ENCODE peak calls at places on chromosome 19, in ten cellular contexts. Z is OCI-LY7, P is ascending aorta, B is prostate gland, X is H1, U is IMR-90, L is PC-3, T is thyroid gland, K is uterus, R is heart right ventricle. S is an unnamed sample. For H3K36me3 and H3K4me1, the result is how much of the 10 kb centered on the place peaks cover.

GRCh38 chr19:16896913-16897571 is 8.2 kb downstream of the F2RL3 start:
- DNase-seq in Z (peak), P (peak), B (peak), X (peak), U (peak), L (peak), T (peak), K (peak), R (peak), S (peak)

GRCh38 chr19:56162258-56162657 is 13.6 kb upstream of the GALP start:
- DNase-seq in Z (no peak), P (no peak), B (no peak), X (no peak), U (peak), L (peak), T (no peak), K (no peak), R (no peak), S (no peak)

GRCh38 chr19:39299832-39300231 is 3.6 kb downstream of the IFNL1 start:
- DNase-seq in Z (no peak), P (no peak), B (no peak), X (no peak), U (no peak), L (no peak), T (no peak), K (no peak), R (no peak), S (no peak)

GRCh38 chr19:8261881-8262280 is 46.3 kb downstream of the CD320 start:
- DNase-seq in Z (no peak), P (peak), B (no peak), X (no peak), U (no peak), L (no peak), T (peak), K (no peak), R (no peak), S (no peak)

GRCh38 chr19:6667114-6667627 is 2.8 kb downstream of the TNFSF14 start:
- DNase-seq in Z (no peak), P (no peak), B (no peak), X (no peak), U (no peak), L (peak), T (no peak), K (no peak), R (no peak), S (no peak)

GRCh38 chr19:55111238-55111831 is 6.1 kb downstream of the PPP1R12C start:
- DNase-seq in Z (no peak), P (no peak), B (no peak), X (no peak), U (no peak), L (no peak), T (no peak), K (peak), R (no peak), S (no peak)

GRCh38 chr19:45779231-45780145 is 2.8 kb downstream of the DMPK start:
- DNase-seq in Z (peak), P (peak), B (peak), X (peak), U (no peak), L (peak), T (peak), K (peak), R (peak), S (peak)

GRCh38 chr19:18286973-18287635 is 5.7 kb upstream of the JUND start:
- DNase-seq in Z (no peak), P (no peak), B (no peak), X (no peak), U (no peak), L (no peak), T (no peak), K (no peak), R (no peak), S (no peak)

GRCh38 chr19:6235031-6235951 is 44.5 kb downstream of the MLLT1 start:
- DNase-seq in Z (no peak), P (no peak), B (no peak), X (no peak), U (no peak), L (no peak), T (peak), K (no peak), R (no peak), S (no peak)

GRCh38 chr19:43452517-43453045 is 12.8 kb downstream of the LYPD3 start:
- DNase-seq in Z (no peak), P (no peak), B (no peak), X (no peak), U (no peak), L (no peak), T (no peak), K (no peak), R (no peak), S (no peak)

GRCh38 chr19:50203281-50204080 is at the start of gene MYH14:
- DNase-seq in Z (no peak), P (peak), B (peak), X (peak), U (no peak), L (peak), T (peak), K (peak), R (peak), S (peak)

GRCh38 chr19:52942371-52943133 is 19.3 kb upstream of the ZNF888 start:
- DNase-seq in Z (peak), P (peak), B (peak), X (peak), U (peak), L (peak), T (peak), K (peak), R (peak), S (peak)

GRCh38 chr19:32674153-32674958 is 624 bp downstream of the ANKRD27 start:
- DNase-seq in Z (no peak), P (no peak), B (no peak), X (no peak), U (no peak), L (no peak), T (no peak), K (no peak), R (no peak), S (no peak)

GRCh38 chr19:30911491-30911890 is 437.7 kb downstream of the TSHZ3 start:
- DNase-seq in Z (no peak), P (no peak), B (no peak), X (no peak), U (no peak), L (no peak), T (no peak), K (no peak), R (no peak), S (no peak)

GRCh38 chr19:7900931-7901330 is 2.7 kb upstream of the MAP2K7 start:
- DNase-seq in Z (no peak), P (no peak), B (no peak), X (no peak), U (no peak), L (no peak), T (no peak), K (no peak), R (no peak), S (no peak)

GRCh38 chr19:37929512-37929911 is 22.5 kb downstream of the SIPA1L3 start:
- DNase-seq in Z (peak), P (no peak), B (no peak), X (no peak), U (no peak), L (no peak), T (no peak), K (no peak), R (no peak), S (no peak)

GRCh38 chr19:650121-650520 is 10.4 kb downstream of the FGF22 start:
- DNase-seq in Z (no peak), P (no peak), B (no peak), X (no peak), U (no peak), L (no peak), T (no peak), K (no peak), R (no peak), S (no peak)

GRCh38 chr19:15562145-15562544 is 52.9 kb upstream of the CYP4F8 start:
- DNase-seq in Z (no peak), P (no peak), B (no peak), X (no peak), U (no peak), L (no peak), T (no peak), K (no peak), R (no peak), S (no peak)

GRCh38 chr19:15564534-15565168 is 50.4 kb upstream of the CYP4F8 start:
- DNase-seq in Z (no peak), P (no peak), B (no peak), X (no peak), U (no peak), L (no peak), T (no peak), K (no peak), R (no peak), S (no peak)

GRCh38 chr19:15563325-15563794 is 51.7 kb upstream of the CYP4F8 start:
- DNase-seq in Z (no peak), P (no peak), B (peak), X (no peak), U (no peak), L (peak), T (peak), K (no peak), R (peak), S (peak)

GRCh38 chr19:15563931-15564330 is 51.1 kb upstream of the CYP4F8 start:
- DNase-seq in Z (no peak), P (no peak), B (no peak), X (no peak), U (no peak), L (no peak), T (no peak), K (no peak), R (no peak), S (no peak)

DNA sequence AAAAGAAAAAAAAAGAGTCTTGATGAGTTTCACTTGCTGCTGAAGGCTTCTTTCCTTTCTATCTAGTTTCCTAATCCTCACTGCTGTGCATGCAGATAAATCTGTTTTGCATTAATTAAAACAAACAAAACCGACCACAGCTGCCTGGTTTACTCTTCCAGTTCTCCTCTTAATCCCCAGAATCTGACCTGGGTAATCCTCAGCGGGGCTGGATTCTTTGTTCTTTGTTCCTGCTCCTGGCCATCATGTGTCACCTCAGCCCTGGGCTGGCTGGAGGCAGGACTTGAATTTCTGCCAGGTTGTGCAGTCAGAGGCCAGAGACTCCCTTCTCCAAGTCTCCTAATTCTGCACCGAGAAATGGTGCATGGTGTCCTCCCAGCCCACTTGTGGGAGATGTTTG is 52.2 kb upstream of the CYP4F8 start:
- DNase-seq in Z (no peak), P (no peak), B (no peak), X (no peak), U (peak), L (peak), T (no peak), K (no peak), R (no peak), S (no peak)
- TF ChIP-seq CTCF in Z (no peak), P (no peak), B (no peak), X (no peak), U (no peak), L (no peak), T (no peak), K (no peak), R (no peak), S (no peak)

DNA sequence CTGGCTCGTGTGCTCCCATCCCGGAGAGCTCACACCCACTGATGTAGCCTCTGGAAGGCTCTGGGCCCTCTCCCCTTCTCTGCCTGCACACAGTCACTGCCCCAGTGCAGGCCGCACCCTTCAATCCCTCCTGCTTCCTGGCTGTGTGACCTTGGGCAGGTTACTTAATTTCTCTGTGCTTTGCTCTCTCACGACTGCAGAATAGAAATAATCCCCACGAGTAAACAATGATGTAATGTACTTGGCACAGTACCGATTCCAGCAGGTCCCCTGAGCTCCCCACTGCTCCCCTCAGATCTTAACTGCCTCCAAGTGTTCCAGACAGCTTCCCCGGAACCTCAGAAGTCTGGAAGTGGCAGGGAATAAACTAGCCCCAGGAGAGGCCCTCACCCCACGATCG is 16.1 kb downstream of the LIG1 start:
- DNase-seq in Z (no peak), P (no peak), B (no peak), X (no peak), U (peak), L (no peak), T (no peak), K (no peak), R (no peak), S (no peak)
- H3K36me3 ChIP-seq in Z (half or more), P (under half), B (under half), X (under half), U (under half), L (under half), T (under half), K (under half), R (under half), S (under half)

GRCh38 chr19:29677001-29677781 is 11.9 kb downstream of the PLEKHF1 start:
- DNase-seq in Z (no peak), P (no peak), B (no peak), X (no peak), U (no peak), L (no peak), T (no peak), K (no peak), R (no peak), S (no peak)
- H3K4me1 ChIP-seq in Z (under half), P (under half), B (under half), X (under half), U (under half), L (under half), T (under half), K (under half), R (half or more), S (under half)

DNA sequence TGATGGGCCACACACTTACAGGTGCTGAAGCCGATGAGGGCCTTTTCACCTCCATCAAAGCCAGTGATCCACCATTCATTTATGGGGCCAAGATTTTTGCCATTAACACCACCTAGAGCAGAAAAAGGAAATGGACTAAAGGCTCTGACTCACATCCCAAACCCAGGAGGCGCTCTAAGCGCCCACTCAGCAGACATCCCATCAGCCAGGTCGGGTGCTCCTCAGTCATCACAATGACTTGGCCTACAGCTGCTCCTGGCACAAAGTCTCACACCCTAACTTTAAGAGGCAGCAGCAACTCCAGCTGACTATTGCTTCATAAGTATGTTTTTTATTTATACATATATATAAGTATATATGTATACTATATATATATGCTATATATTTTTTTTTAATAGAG is 36.1 kb upstream of the EIF3G start:
- DNase-seq in Z (no peak), P (no peak), B (no peak), X (no peak), U (peak), L (peak), T (no peak), K (no peak), R (no peak), S (no peak)
- TF ChIP-seq CTCF in Z (peak), P (no peak), B (no peak), X (peak), U (no peak), L (peak), T (no peak), K (no peak), R (no peak), S (no peak)

GRCh38 chr19:3523361-3524074 is 15.5 kb upstream of the TEKTIP1 start:
- DNase-seq in Z (no peak), P (no peak), B (no peak), X (no peak), U (no peak), L (no peak), T (no peak), K (no peak), R (no peak), S (no peak)
- H3K36me3 ChIP-seq in Z (half or more), P (half or more), B (under half), X (under half), U (half or more), L (under half), T (under half), K (under half), R (under half), S (under half)

DNA sequence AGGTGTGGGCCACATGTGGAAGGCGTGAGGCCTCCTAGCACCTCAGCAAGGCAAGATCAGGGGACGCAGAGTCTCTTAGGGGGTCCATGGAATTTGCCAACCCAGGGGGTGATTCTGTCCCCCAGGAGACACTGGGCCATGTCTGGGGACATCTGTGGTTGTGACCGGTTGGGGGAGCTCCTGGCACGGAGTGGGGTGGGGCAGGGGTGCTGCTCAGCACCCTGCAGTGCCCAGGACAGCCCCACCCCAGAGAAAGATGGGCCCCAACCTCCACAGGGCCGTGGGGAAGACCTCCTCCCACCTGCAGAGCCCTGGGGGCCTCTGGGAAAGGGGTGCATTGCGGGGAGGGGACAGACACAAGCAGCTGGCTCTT is 4.0 kb downstream of the MKNK2 start:
- DNase-seq in Z (no peak), P (no peak), B (no peak), X (no peak), U (no peak), L (no peak), T (no peak), K (no peak), R (no peak), S (no peak)
- H3K4me1 ChIP-seq in Z (half or more), P (half or more), B (half or more), X (under half), U (under half), L (under half), T (half or more), K (under half), R (half or more), S (under half)

DNA sequence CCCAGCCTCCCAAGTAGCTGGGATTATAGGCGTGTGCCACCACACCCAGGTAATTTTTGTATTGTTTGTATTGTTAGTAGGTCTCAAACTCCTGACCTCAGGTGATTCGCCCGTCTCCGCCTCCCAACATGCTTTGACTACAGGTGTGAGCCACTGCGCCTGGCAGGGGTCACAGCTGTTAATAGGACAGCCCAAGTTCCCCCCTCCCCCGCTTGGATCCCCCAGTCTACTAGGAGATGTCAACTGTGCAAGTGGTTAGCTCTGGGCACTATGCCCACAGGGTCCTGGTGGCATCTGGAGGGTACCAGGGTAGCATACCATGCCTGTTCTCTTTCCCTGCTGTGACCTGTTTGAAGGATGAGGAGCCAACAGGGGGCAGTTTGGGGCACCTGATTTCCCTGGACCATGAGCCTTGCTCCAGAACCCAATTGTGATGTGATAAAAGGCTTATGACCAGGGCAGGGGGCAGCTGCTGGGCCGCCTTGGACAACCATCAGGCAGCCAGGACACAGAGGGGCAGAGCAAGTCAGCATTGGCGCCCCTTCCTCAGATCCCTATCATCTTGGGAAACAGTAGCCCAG is at the start of gene TSPAN16:
- DNase-seq in Z (no peak), P (no peak), B (no peak), X (no peak), U (no peak), L (no peak), T (no peak), K (no peak), R (no peak), S (peak)
- TF ChIP-seq CTCF in Z (peak), P (no peak), B (no peak), X (peak), U (no peak), L (peak), T (no peak), K (no peak), R (no peak), S (no peak)

S was measured in colonic mucosa.